ENCODE peak calls at places on chromosomes 5 and 9, in seven cellular contexts. F, J, A, X, I, V and O are unnamed samples.

GRCh38 chr5:180304016-180304292 is 12.1 kb upstream of the MAPK9 start:
- DNase-seq in V (no peak), I (no peak), A (no peak), F (no peak), J (no peak), X (no peak), O (no peak)

GRCh38 chr9:121738969-121739368 is 87.5 kb downstream of the DAB2IP start:
- DNase-seq in J (peak), X (peak), V (no peak), I (no peak), A (peak), F (no peak), O (no peak)

GRCh38 chr5:6734243-6734695 is 21.0 kb downstream of the TENT4A start:
- DNase-seq in F (no peak), X (no peak), J (no peak), A (peak), I (no peak), V (peak), O (no peak)

GRCh38 chr5:180367991-180368390 is 14.9 kb upstream of the GFPT2 start:
- DNase-seq in V (no peak), F (no peak), J (no peak), I (no peak), A (no peak), X (no peak), O (no peak)

GRCh38 chr5:431001-431710 is 11.8 kb upstream of the EXOC3 start:
- DNase-seq in J (peak), I (no peak), V (peak), A (peak), X (peak), F (no peak), O (peak)

GRCh38 chr5:36528588-36528987 is 77.8 kb upstream of the SLC1A3 start:
- DNase-seq in X (no peak), J (no peak), A (no peak), I (no peak), V (no peak), F (no peak), O (peak)

GRCh38 chr9:5910413-5911057 is 19.8 kb downstream of the MLANA start:
- DNase-seq in I (no peak), X (no peak), J (no peak), V (no peak), F (no peak), A (no peak), O (peak)

GRCh38 chr5:2699686-2700085 is 51.8 kb downstream of the IRX2 start:
- DNase-seq in I (no peak), F (no peak), V (no peak), J (no peak), A (no peak), X (no peak), O (no peak)

GRCh38 chr5:119037496-119038215 is 33.2 kb upstream of the DMXL1 start:
- DNase-seq in V (no peak), X (no peak), I (no peak), J (peak), F (no peak), A (no peak), O (no peak)

GRCh38 chr9:68536876-68537490 is 3.7 kb downstream of the TMEM252 start:
- DNase-seq in A (no peak), X (no peak), J (no peak), F (no peak), V (no peak), I (no peak), O (no peak)

GRCh38 chr5:31847354-31847753 is 208.4 kb downstream of the PDZD2 start:
- DNase-seq in X (no peak), J (no peak), V (no peak), I (no peak), F (no peak), A (no peak), O (no peak)

GRCh38 chr9:132998861-132999635 is 20.6 kb downstream of the GFI1B start:
- DNase-seq in X (no peak), F (no peak), A (no peak), V (no peak), I (no peak), J (no peak), O (no peak)

GRCh38 chr5:1138445-1139207 is 26.8 kb upstream of the SLC12A7 start:
- DNase-seq in A (no peak), F (no peak), J (no peak), V (no peak), I (no peak), X (no peak), O (no peak)

DNA sequence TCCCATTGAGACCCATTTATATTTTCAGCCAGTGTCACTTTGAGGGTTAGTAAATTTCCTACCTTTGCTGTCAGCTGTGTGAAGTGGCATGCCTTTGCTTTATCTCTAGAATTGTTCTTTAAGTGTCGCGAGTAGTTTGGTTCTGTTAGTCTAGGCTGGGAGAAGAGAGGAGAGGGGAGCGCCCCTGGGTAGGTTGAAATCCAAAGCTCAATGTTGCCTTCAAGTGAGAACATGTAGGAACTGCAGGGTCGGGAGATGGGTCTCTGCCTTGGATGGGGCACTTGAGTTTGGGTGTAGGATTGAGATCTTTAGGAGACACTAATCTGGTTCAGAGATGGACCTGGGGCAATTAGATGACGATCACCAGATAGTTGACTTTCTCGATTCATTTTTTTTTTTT is 46.3 kb downstream of the STC2 start:
- DNase-seq in F (no peak), I (no peak), A (no peak), V (no peak), X (no peak), J (no peak), O (peak)
- TF ChIP-seq CTCF in F (peak), I (no peak), A (no peak), V (peak), X (no peak), J (peak), O (peak)

GRCh38 chr5:172451771-172452197 is 2.5 kb downstream of the SH3PXD2B start:
- DNase-seq in V (no peak), A (peak), J (peak), F (peak), X (no peak), I (no peak), O (peak)
- H3K4me3 ChIP-seq in V (no peak), A (no peak), J (peak), F (no peak), X (no peak), I (no peak), O (no peak)

GRCh38 chr5:37902323-37902722 is 62.5 kb upstream of the GDNF start:
- DNase-seq in I (no peak), F (no peak), V (no peak), J (no peak), X (no peak), A (no peak), O (no peak)

GRCh38 chr5:37905230-37905629 is 65.4 kb upstream of the GDNF start:
- DNase-seq in A (no peak), V (no peak), I (no peak), X (no peak), J (no peak), F (no peak), O (no peak)

GRCh38 chr5:37899037-37899436 is 59.2 kb upstream of the GDNF start:
- DNase-seq in A (no peak), F (no peak), V (no peak), X (no peak), I (no peak), J (no peak), O (no peak)

GRCh38 chr5:37896159-37896558 is 56.3 kb upstream of the GDNF start:
- DNase-seq in V (no peak), J (no peak), F (no peak), I (no peak), X (no peak), A (no peak), O (no peak)

GRCh38 chr5:37900692-37901091 is 60.9 kb upstream of the GDNF start:
- DNase-seq in A (peak), V (peak), I (no peak), J (peak), F (peak), X (peak), O (peak)
- TF ChIP-seq CTCF in A (no peak), V (peak), I (no peak), J (peak), F (peak), X (no peak), O (peak)

GRCh38 chr5:141040763-141041426 is 10.3 kb upstream of the PCDHB1 start:
- DNase-seq in J (peak), X (peak), V (peak), I (peak), A (peak), F (peak), O (peak)
- H3K4me3 ChIP-seq in J (no peak), X (peak), V (peak), I (no peak), A (peak), F (no peak), O (peak)

GRCh38 chr5:95178046-95178651 is 106.7 kb downstream of the MCTP1 start:
- DNase-seq in A (peak), I (no peak), V (no peak), J (peak), F (no peak), X (no peak), O (no peak)
- TF ChIP-seq CTCF in A (no peak), I (no peak), V (no peak), J (peak), F (no peak), X (no peak), O (no peak)

GRCh38 chr9:93183106-93183662 is 755 bp upstream of the WNK2 start:
- DNase-seq in X (no peak), F (no peak), J (no peak), V (peak), A (no peak), I (no peak), O (no peak)
- H3K4me3 ChIP-seq in X (peak), F (no peak), J (no peak), V (peak), A (no peak), I (peak), O (no peak)

GRCh38 chr5:138932171-138932810 is 57.2 kb upstream of the LRRTM2 start:
- DNase-seq in X (no peak), F (no peak), I (no peak), J (no peak), A (no peak), V (no peak), O (peak)
- TF ChIP-seq CTCF in X (no peak), F (peak), I (no peak), J (no peak), A (no peak), V (no peak), O (peak)

GRCh38 chr9:37191403-37192089 is 71.2 kb downstream of the ZCCHC7 start:
- DNase-seq in I (no peak), A (no peak), F (no peak), V (no peak), J (no peak), X (no peak), O (no peak)
- H3K4me3 ChIP-seq in I (no peak), A (no peak), F (no peak), V (no peak), J (no peak), X (no peak), O (no peak)

DNA sequence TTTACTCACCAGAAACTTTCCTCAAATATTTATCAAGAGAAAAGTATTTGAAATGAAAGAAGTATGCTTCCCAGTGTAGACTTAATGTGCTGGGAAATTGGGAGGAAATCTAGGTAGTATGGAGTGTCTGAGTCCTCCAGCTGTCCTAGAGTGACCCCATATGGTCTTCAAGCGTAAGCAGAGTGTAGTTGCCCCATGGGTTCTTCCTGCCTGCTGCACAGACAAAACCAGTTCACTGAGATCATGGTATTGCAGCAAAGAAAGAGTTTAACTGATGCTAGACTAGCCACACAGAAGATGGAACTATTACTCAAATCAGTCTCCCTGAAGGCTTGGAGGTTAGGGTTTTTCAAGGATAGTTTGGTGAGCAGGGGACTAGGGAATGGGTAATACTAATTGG is 114.9 kb upstream of the PRLR start:
- DNase-seq in V (no peak), J (no peak), X (no peak), A (no peak), I (no peak), F (no peak), O (no peak)
- TF ChIP-seq CTCF in V (no peak), J (no peak), X (no peak), A (no peak), I (no peak), F (peak), O (no peak)